ENCODE peak calls at places on chromosome 18, in four cellular contexts. B, E, T and G are unnamed samples.

GRCh38 chr18:60383865-60384264 is 11.3 kb upstream of the MC4R start:
- DNase-seq in E (no peak), T (no peak), B (no peak), G (no peak)

GRCh38 chr18:56377161-56377560 is 261.2 kb downstream of the TXNL1 start:
- DNase-seq in E (no peak), B (no peak), T (no peak), G (no peak)

GRCh38 chr18:56176750-56177149 is 461.6 kb downstream of the TXNL1 start:
- DNase-seq in B (no peak), T (no peak), E (no peak), G (no peak)

GRCh38 chr18:80187956-80188642 is 59.2 kb downstream of the PARD6G start:
- DNase-seq in E (no peak), T (no peak), B (no peak), G (no peak)

GRCh38 chr18:63869374-63869773 is 18.1 kb upstream of the SERPINB2 start:
- DNase-seq in B (no peak), T (no peak), E (no peak), G (no peak)

GRCh38 chr18:34729264-34729663 is 19.2 kb downstream of the DTNA start:
- DNase-seq in E (peak; percentile 13), T (no peak), B (no peak), G (no peak)

GRCh38 chr18:78776706-78777105 is 202.9 kb upstream of the SALL3 start:
- DNase-seq in T (no peak), B (no peak), E (no peak), G (no peak)

GRCh38 chr18:48060947-48061346 is 130.5 kb upstream of the SMAD2 start:
- DNase-seq in T (no peak), B (no peak), E (no peak), G (no peak)

GRCh38 chr18:9570255-9570654 is 44.1 kb downstream of the PPP4R1 start:
- DNase-seq in B (no peak), T (no peak), E (no peak), G (no peak)

GRCh38 chr18:55502346-55502710 is 85.7 kb downstream of the TCF4 start:
- DNase-seq in E (no peak), T (no peak), B (no peak), G (no peak)

GRCh38 chr18:1050012-1050657 is 145.5 kb downstream of the ADCYAP1 start:
- DNase-seq in B (no peak), E (no peak), T (no peak), G (no peak)

GRCh38 chr18:50659091-50660003 is 99.5 kb downstream of the MAPK4 start:
- DNase-seq in T (no peak), E (no peak), B (no peak), G (peak; percentile 66)

GRCh38 chr18:22194151-22194598 is 24.8 kb downstream of the GATA6 start:
- DNase-seq in E (no peak), T (no peak), B (no peak), G (no peak)

GRCh38 chr18:32848836-32849235 is 76.0 kb upstream of the KLHL14 start:
- DNase-seq in E (no peak), B (no peak), T (no peak), G (no peak)

GRCh38 chr18:49907346-49907929 is 94.1 kb upstream of the ACAA2 start:
- DNase-seq in B (no peak), T (no peak), E (no peak), G (peak; percentile 29)

GRCh38 chr18:524496-524895 is 24.0 kb upstream of the COLEC12 start:
- DNase-seq in T (no peak), E (no peak), B (no peak), G (no peak)

GRCh38 chr18:7174359-7175107 is 56.4 kb upstream of the LRRC30 start:
- DNase-seq in B (no peak), E (no peak), T (no peak), G (no peak)

GRCh38 chr18:46688853-46689525 is 32.0 kb upstream of the LOXHD1 start:
- DNase-seq in T (no peak), E (no peak), B (no peak), G (no peak)

GRCh38 chr18:37762076-37762475 is 196.5 kb upstream of the CELF4 start:
- DNase-seq in T (no peak), B (no peak), E (no peak), G (no peak)

GRCh38 chr18:65721634-65722033 is 29.2 kb upstream of the CDH7 start:
- DNase-seq in T (no peak), E (no peak), B (no peak), G (no peak)

GRCh38 chr18:33851546-33852078 is 273.6 kb downstream of the ASXL3 start:
- DNase-seq in E (peak; percentile 76), T (no peak), B (no peak), G (no peak)

GRCh38 chr18:67359868-67360838 is 156.4 kb downstream of the DSEL start:
- DNase-seq in T (no peak), E (no peak), B (peak; percentile 10), G (peak; percentile 87)

GRCh38 chr18:29594494-29594893 is 1417.6 kb upstream of the CDH2 start:
- DNase-seq in E (no peak), B (no peak), T (no peak), G (no peak)

GRCh38 chr18:31931886-31932240 is 11.1 kb downstream of the TRAPPC8 start:
- DNase-seq in E (no peak), B (no peak), T (no peak), G (no peak)

GRCh38 chr18:70172225-70172624 is 33.3 kb downstream of the RTTN start:
- DNase-seq in B (no peak), E (no peak), T (no peak), G (no peak)

GRCh38 chr18:43780782-43781340 is 503.6 kb upstream of the SYT4 start:
- DNase-seq in T (no peak), B (no peak), E (no peak), G (no peak)

GRCh38 chr18:34801769-34802168 is 91.7 kb downstream of the DTNA start:
- DNase-seq in B (no peak), E (no peak), T (no peak), G (peak; percentile 48)

GRCh38 chr18:26356045-26356785 is 130.0 kb downstream of the TAF4B start:
- DNase-seq in B (peak; percentile 76), E (no peak), T (no peak), G (no peak)

GRCh38 chr18:66136039-66136438 is 385.2 kb downstream of the CDH7 start:
- DNase-seq in E (no peak), B (no peak), T (no peak), G (peak; percentile 17)

GRCh38 chr18:46464926-46465655 is 191.9 kb downstream of the LOXHD1 start:
- DNase-seq in B (no peak), E (no peak), T (no peak), G (no peak)

GRCh38 chr18:72261562-72261961 is 282.6 kb downstream of the CBLN2 start:
- DNase-seq in T (no peak), B (no peak), E (no peak), G (no peak)

GRCh38 chr18:22005191-22005824 is 164.1 kb upstream of the GATA6 start:
- DNase-seq in T (no peak), E (no peak), B (no peak), G (no peak)

GRCh38 chr18:40956213-40956612 is 998.8 kb upstream of the PIK3C3 start:
- DNase-seq in T (no peak), E (no peak), B (no peak), G (no peak)

GRCh38 chr18:65133610-65134009 is 617.2 kb upstream of the CDH7 start:
- DNase-seq in T (no peak), E (no peak), B (no peak), G (no peak)

DNA sequence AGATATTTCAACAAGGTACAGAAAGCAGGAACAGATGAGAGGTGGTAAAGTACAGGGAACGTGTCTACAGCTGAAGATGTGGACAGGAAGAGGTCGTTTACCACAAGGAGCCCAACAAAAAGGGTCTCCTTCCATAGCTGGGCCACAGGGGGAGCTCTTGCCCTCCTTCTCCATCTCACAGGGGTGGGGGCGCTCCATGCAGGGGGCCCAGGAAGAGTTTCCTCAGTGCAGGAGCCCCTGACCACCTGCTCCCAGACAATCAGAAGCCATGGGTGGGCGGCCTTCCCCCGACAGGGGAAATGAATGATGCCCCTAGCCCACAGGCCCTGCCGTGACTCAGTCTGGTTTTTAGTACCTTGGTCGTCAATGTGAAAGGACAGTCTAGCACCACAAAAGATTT is 163.6 kb upstream of the ZNF516 start:
- DNase-seq in T (no peak), E (peak; percentile 39), B (no peak), G (no peak)
- TF ChIP-seq CTCF in T (no peak), E (peak; percentile 69), B (no peak), G (peak; percentile 58)

DNA sequence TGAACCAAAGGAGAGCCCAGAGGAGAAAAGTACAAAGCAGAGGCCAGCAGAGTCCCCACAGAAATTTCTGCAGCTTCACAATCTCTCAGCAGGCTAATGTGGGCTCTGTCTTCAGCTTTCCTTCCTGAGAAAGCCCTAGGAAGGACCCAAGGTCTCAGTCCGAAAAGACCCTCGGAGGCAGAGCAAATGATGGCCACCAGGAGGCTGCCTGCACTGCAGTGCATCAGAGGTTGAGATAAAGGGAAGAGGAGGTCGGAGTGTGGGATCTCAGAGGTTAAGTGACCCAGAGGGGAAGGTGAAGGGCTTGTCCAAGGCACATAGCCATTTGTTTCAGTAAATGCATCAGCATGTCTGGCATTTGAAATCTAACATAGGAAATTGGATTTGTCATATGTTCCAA is 299.1 kb upstream of the SLC14A2 start:
- DNase-seq in B (no peak), E (no peak), T (no peak), G (no peak)
- TF ChIP-seq CTCF in B (no peak), E (no peak), T (no peak), G (peak; percentile 7)

GRCh38 chr18:74040008-74040407 is 107.6 kb downstream of the FBXO15 start:
- DNase-seq in T (no peak), B (no peak), E (no peak), G (no peak)

DNA sequence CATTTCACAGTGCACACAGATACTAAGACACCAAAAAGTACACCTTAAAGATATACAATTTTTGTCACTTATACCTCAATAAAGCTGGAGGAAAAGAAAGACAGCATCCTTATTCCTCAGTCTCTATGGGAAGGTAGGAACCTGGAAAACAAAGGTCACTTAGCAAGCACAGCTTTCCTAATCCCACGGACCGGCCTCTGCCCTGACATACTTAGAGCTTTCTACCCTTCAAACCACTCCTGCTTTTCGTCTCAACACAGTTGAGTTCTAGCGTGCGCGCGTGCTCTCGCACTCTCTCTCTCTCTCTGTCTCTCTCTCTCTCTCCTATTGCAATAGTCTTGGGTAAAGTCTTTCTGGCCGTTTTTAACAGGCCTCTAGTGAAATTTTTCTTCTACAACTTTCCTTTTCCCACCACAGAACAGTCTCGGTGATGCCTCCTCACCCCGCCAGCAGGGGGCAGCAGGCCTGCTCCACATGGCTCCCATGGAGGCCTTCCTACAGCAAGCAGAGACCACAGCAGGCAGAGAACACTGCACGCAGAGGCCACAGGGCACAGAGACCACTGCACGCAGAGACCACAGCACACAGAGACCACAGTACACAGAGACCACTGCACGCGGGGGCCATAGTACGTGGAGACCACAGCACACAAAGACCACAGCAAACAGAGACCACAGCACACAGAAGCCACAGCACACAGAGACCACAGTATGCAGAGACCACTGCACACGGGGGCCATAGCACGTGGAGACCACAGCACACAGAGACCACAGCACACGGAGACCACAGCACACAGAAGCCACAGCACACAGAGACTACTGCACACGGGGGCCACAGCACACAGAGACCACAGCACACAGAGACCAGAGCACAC is 106.9 kb downstream of the FBXO15 start:
- DNase-seq in E (peak; percentile 63), B (peak; percentile 10), T (peak; percentile 45), G (no peak)
- TF ChIP-seq CTCF in E (peak; percentile 74), B (peak; percentile 58), T (peak; percentile 52), G (peak; percentile 52)

DNA sequence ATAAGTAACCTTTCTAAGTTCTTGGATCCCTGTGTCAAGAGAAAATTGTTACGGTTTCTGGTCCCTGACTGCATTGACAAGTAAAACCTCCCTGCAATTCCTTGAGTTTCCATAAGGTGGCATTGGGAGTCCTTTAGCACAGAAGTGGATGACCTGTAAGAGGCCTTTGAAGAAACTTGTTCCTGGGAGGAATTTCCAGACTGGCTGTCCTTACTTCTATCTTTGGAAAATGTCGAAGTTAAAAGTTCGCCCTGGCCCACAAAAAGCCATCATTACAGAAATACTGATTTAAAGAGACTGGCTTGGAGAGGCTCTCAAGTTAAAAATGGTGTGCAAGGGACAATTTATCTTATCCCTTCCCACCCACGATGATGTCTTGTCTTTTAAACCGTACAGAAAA is 218.4 kb downstream of the CDH20 start:
- DNase-seq in T (no peak), B (peak; percentile 60), E (peak; percentile 20), G (peak; percentile 39)
- TF ChIP-seq CTCF in T (peak; percentile 69), B (peak; percentile 70), E (peak; percentile 67), G (peak; percentile 96)